ENCODE peak calls at places on chromosomes 5 and 9, in nine cellular contexts. One of them, this sample, is unnamed.

GRCh38 chr5:36389245-36389644 is 87.5 kb upstream of the RANBP3L start:
- DNase-seq in cardiac muscle cell: no peak
- DNase-seq in caudate nucleus: no peak
- DNase-seq in NCI-H2081: no peak
- DNase-seq in NCI-H446: no peak
- DNase-seq in adipocyte: no peak
- DNase-seq in right atrium auricular region: no peak
- DNase-seq in LHCN-M2: no peak
- DNase-seq in CD4-positive, CD25-positive, alpha-beta regulatory T cell: no peak
- DNase-seq in this sample: no peak

GRCh38 chr5:79173626-79174025 is 62.0 kb downstream of the BHMT start:
- DNase-seq in cardiac muscle cell: no peak
- DNase-seq in caudate nucleus: no peak
- DNase-seq in NCI-H2081: peak; percentile 44
- DNase-seq in NCI-H446: no peak
- DNase-seq in adipocyte: no peak
- DNase-seq in right atrium auricular region: no peak
- DNase-seq in LHCN-M2: no peak
- DNase-seq in CD4-positive, CD25-positive, alpha-beta regulatory T cell: no peak
- DNase-seq in this sample: no peak

GRCh38 chr5:121018004-121018403 is 553.9 kb downstream of the PRR16 start:
- DNase-seq in cardiac muscle cell: no peak
- DNase-seq in caudate nucleus: no peak
- DNase-seq in NCI-H2081: no peak
- DNase-seq in NCI-H446: no peak
- DNase-seq in adipocyte: no peak
- DNase-seq in right atrium auricular region: no peak
- DNase-seq in LHCN-M2: no peak
- DNase-seq in CD4-positive, CD25-positive, alpha-beta regulatory T cell: no peak
- DNase-seq in this sample: no peak

GRCh38 chr5:134507495-134507894 is 18.0 kb upstream of the JADE2 start:
- DNase-seq in cardiac muscle cell: no peak
- DNase-seq in caudate nucleus: no peak
- DNase-seq in NCI-H2081: no peak
- DNase-seq in NCI-H446: no peak
- DNase-seq in adipocyte: no peak
- DNase-seq in right atrium auricular region: no peak
- DNase-seq in LHCN-M2: no peak
- DNase-seq in CD4-positive, CD25-positive, alpha-beta regulatory T cell: no peak
- DNase-seq in this sample: no peak

GRCh38 chr9:73916016-73916673 is 581.0 kb upstream of the RORB start:
- DNase-seq in cardiac muscle cell: peak; percentile 59
- DNase-seq in caudate nucleus: no peak
- DNase-seq in NCI-H2081: no peak
- DNase-seq in NCI-H446: no peak
- DNase-seq in adipocyte: peak; percentile 17
- DNase-seq in right atrium auricular region: no peak
- DNase-seq in LHCN-M2: no peak
- DNase-seq in CD4-positive, CD25-positive, alpha-beta regulatory T cell: no peak
- DNase-seq in this sample: peak; percentile 8

GRCh38 chr9:113594484-113595299 is 131.2 kb downstream of the RGS3 start:
- DNase-seq in cardiac muscle cell: no peak
- DNase-seq in caudate nucleus: no peak
- DNase-seq in NCI-H2081: no peak
- DNase-seq in NCI-H446: no peak
- DNase-seq in adipocyte: peak; percentile 59
- DNase-seq in right atrium auricular region: no peak
- DNase-seq in LHCN-M2: no peak
- DNase-seq in CD4-positive, CD25-positive, alpha-beta regulatory T cell: no peak
- DNase-seq in this sample: no peak

GRCh38 chr9:128607642-128608350 is 48.9 kb downstream of the DYNC2I2 start:
- DNase-seq in cardiac muscle cell: no peak
- DNase-seq in caudate nucleus: peak; percentile 91
- DNase-seq in NCI-H2081: peak; percentile 81
- DNase-seq in NCI-H446: peak; percentile 87
- DNase-seq in adipocyte: peak; percentile 7
- DNase-seq in right atrium auricular region: peak; percentile 72
- DNase-seq in LHCN-M2: peak; percentile 96
- DNase-seq in CD4-positive, CD25-positive, alpha-beta regulatory T cell: no peak
- DNase-seq in this sample: no peak

GRCh38 chr9:34675048-34675714 is 12.7 kb upstream of the CCL27 start:
- DNase-seq in cardiac muscle cell: peak; percentile 92
- DNase-seq in caudate nucleus: no peak
- DNase-seq in NCI-H2081: peak; percentile 72
- DNase-seq in NCI-H446: peak; percentile 74
- DNase-seq in adipocyte: peak; percentile 68
- DNase-seq in right atrium auricular region: no peak
- DNase-seq in LHCN-M2: peak; percentile 41
- DNase-seq in CD4-positive, CD25-positive, alpha-beta regulatory T cell: peak; percentile 65
- DNase-seq in this sample: no peak

GRCh38 chr9:134968011-134968822 is 50.5 kb upstream of the FCN1 start:
- DNase-seq in cardiac muscle cell: peak; percentile 21
- DNase-seq in caudate nucleus: no peak
- DNase-seq in NCI-H2081: no peak
- DNase-seq in NCI-H446: no peak
- DNase-seq in adipocyte: peak; percentile 25
- DNase-seq in right atrium auricular region: no peak
- DNase-seq in LHCN-M2: peak; percentile 26
- DNase-seq in CD4-positive, CD25-positive, alpha-beta regulatory T cell: no peak
- DNase-seq in this sample: no peak

GRCh38 chr5:131379071-131379538 is 115.3 kb downstream of the CDC42SE2 start:
- DNase-seq in cardiac muscle cell: no peak
- DNase-seq in caudate nucleus: no peak
- DNase-seq in NCI-H2081: no peak
- DNase-seq in NCI-H446: no peak
- DNase-seq in adipocyte: no peak
- DNase-seq in right atrium auricular region: no peak
- DNase-seq in LHCN-M2: no peak
- DNase-seq in CD4-positive, CD25-positive, alpha-beta regulatory T cell: peak; percentile 38
- DNase-seq in this sample: no peak

GRCh38 chr5:113502073-113502472 is 11.4 kb upstream of the YTHDC2 start:
- DNase-seq in cardiac muscle cell: no peak
- DNase-seq in caudate nucleus: no peak
- DNase-seq in NCI-H2081: no peak
- DNase-seq in NCI-H446: no peak
- DNase-seq in adipocyte: no peak
- DNase-seq in right atrium auricular region: no peak
- DNase-seq in LHCN-M2: no peak
- DNase-seq in CD4-positive, CD25-positive, alpha-beta regulatory T cell: no peak
- DNase-seq in this sample: no peak

GRCh38 chr9:89808076-89808701 is 203.4 kb downstream of the GADD45G start:
- DNase-seq in cardiac muscle cell: no peak
- DNase-seq in caudate nucleus: no peak
- DNase-seq in NCI-H2081: peak; percentile 10
- DNase-seq in NCI-H446: no peak
- DNase-seq in adipocyte: no peak
- DNase-seq in right atrium auricular region: peak; percentile 46
- DNase-seq in LHCN-M2: no peak
- DNase-seq in CD4-positive, CD25-positive, alpha-beta regulatory T cell: no peak
- DNase-seq in this sample: no peak

GRCh38 chr5:73815631-73816030 is 189.6 kb downstream of the ARHGEF28 start:
- DNase-seq in cardiac muscle cell: no peak
- DNase-seq in caudate nucleus: no peak
- DNase-seq in NCI-H2081: no peak
- DNase-seq in NCI-H446: no peak
- DNase-seq in adipocyte: peak; percentile 16
- DNase-seq in right atrium auricular region: no peak
- DNase-seq in LHCN-M2: no peak
- DNase-seq in CD4-positive, CD25-positive, alpha-beta regulatory T cell: no peak
- DNase-seq in this sample: peak; percentile 72

GRCh38 chr9:78692871-78693270 is 395.9 kb downstream of the PSAT1 start:
- DNase-seq in cardiac muscle cell: no peak
- DNase-seq in caudate nucleus: no peak
- DNase-seq in NCI-H2081: no peak
- DNase-seq in NCI-H446: no peak
- DNase-seq in adipocyte: no peak
- DNase-seq in right atrium auricular region: no peak
- DNase-seq in LHCN-M2: peak; percentile 82
- DNase-seq in CD4-positive, CD25-positive, alpha-beta regulatory T cell: no peak
- DNase-seq in this sample: no peak

GRCh38 chr5:69048233-69048632 is 45.6 kb upstream of the SLC30A5 start:
- DNase-seq in cardiac muscle cell: peak; percentile 5
- DNase-seq in caudate nucleus: peak; percentile 3
- DNase-seq in NCI-H2081: no peak
- DNase-seq in NCI-H446: no peak
- DNase-seq in adipocyte: peak; percentile 69
- DNase-seq in right atrium auricular region: no peak
- DNase-seq in LHCN-M2: no peak
- DNase-seq in CD4-positive, CD25-positive, alpha-beta regulatory T cell: peak; percentile 5
- DNase-seq in this sample: no peak

GRCh38 chr5:81391-82021 is 10.5 kb upstream of the PLEKHG4B start:
- DNase-seq in cardiac muscle cell: no peak
- DNase-seq in caudate nucleus: no peak
- DNase-seq in NCI-H2081: no peak
- DNase-seq in NCI-H446: no peak
- DNase-seq in adipocyte: no peak
- DNase-seq in right atrium auricular region: peak; percentile 42
- DNase-seq in LHCN-M2: no peak
- DNase-seq in CD4-positive, CD25-positive, alpha-beta regulatory T cell: no peak
- DNase-seq in this sample: no peak

GRCh38 chr9:97591535-97591934 is 41.6 kb downstream of the TSTD2 start:
- DNase-seq in cardiac muscle cell: no peak
- DNase-seq in caudate nucleus: no peak
- DNase-seq in NCI-H2081: no peak
- DNase-seq in NCI-H446: no peak
- DNase-seq in adipocyte: no peak
- DNase-seq in right atrium auricular region: no peak
- DNase-seq in LHCN-M2: no peak
- DNase-seq in CD4-positive, CD25-positive, alpha-beta regulatory T cell: no peak
- DNase-seq in this sample: no peak

GRCh38 chr9:113593682-113594281 is 130.3 kb downstream of the RGS3 start:
- DNase-seq in cardiac muscle cell: peak; percentile 98
- DNase-seq in caudate nucleus: peak; percentile 92
- DNase-seq in NCI-H2081: peak; percentile 26
- DNase-seq in NCI-H446: no peak
- DNase-seq in adipocyte: peak; percentile 98
- DNase-seq in right atrium auricular region: peak; percentile 97
- DNase-seq in LHCN-M2: peak; percentile 99
- DNase-seq in CD4-positive, CD25-positive, alpha-beta regulatory T cell: peak; percentile 20
- DNase-seq in this sample: peak; percentile 92

GRCh38 chr9:131839281-131840084 is 99.6 kb upstream of the RAPGEF1 start:
- DNase-seq in cardiac muscle cell: no peak
- DNase-seq in caudate nucleus: no peak
- DNase-seq in NCI-H2081: no peak
- DNase-seq in NCI-H446: no peak
- DNase-seq in adipocyte: peak; percentile 82
- DNase-seq in right atrium auricular region: no peak
- DNase-seq in LHCN-M2: peak; percentile 76
- DNase-seq in CD4-positive, CD25-positive, alpha-beta regulatory T cell: peak; percentile 83
- DNase-seq in this sample: peak; percentile 28

GRCh38 chr9:13674926-13675637 is 395.6 kb upstream of the MPDZ start:
- DNase-seq in cardiac muscle cell: peak; percentile 10
- DNase-seq in caudate nucleus: no peak
- DNase-seq in NCI-H2081: no peak
- DNase-seq in NCI-H446: no peak
- DNase-seq in adipocyte: no peak
- DNase-seq in right atrium auricular region: no peak
- DNase-seq in LHCN-M2: no peak
- DNase-seq in CD4-positive, CD25-positive, alpha-beta regulatory T cell: no peak
- DNase-seq in this sample: peak; percentile 24

GRCh38 chr5:155753943-155754581 is 572.9 kb upstream of the SGCD start:
- DNase-seq in cardiac muscle cell: no peak
- DNase-seq in caudate nucleus: no peak
- DNase-seq in NCI-H2081: peak; percentile 61
- DNase-seq in NCI-H446: no peak
- DNase-seq in adipocyte: no peak
- DNase-seq in right atrium auricular region: no peak
- DNase-seq in LHCN-M2: no peak
- DNase-seq in CD4-positive, CD25-positive, alpha-beta regulatory T cell: no peak
- DNase-seq in this sample: no peak

GRCh38 chr9:34380034-34380510 is 3.4 kb upstream of the MYORG start:
- DNase-seq in cardiac muscle cell: peak; percentile 32
- DNase-seq in caudate nucleus: no peak
- DNase-seq in NCI-H2081: no peak
- DNase-seq in NCI-H446: no peak
- DNase-seq in adipocyte: no peak
- DNase-seq in right atrium auricular region: peak; percentile 56
- DNase-seq in LHCN-M2: no peak
- DNase-seq in CD4-positive, CD25-positive, alpha-beta regulatory T cell: peak; percentile 24
- DNase-seq in this sample: no peak

GRCh38 chr5:80963521-80963895 is 3.3 kb downstream of the RASGRF2 start:
- DNase-seq in cardiac muscle cell: no peak
- DNase-seq in caudate nucleus: no peak
- DNase-seq in NCI-H2081: no peak
- DNase-seq in NCI-H446: no peak
- DNase-seq in adipocyte: no peak
- DNase-seq in right atrium auricular region: no peak
- DNase-seq in LHCN-M2: no peak
- DNase-seq in CD4-positive, CD25-positive, alpha-beta regulatory T cell: no peak
- DNase-seq in this sample: no peak

GRCh38 chr5:117103703-117104102 is 529.1 kb upstream of the SEMA6A start:
- DNase-seq in cardiac muscle cell: peak; percentile 46
- DNase-seq in caudate nucleus: no peak
- DNase-seq in NCI-H2081: peak; percentile 42
- DNase-seq in NCI-H446: no peak
- DNase-seq in adipocyte: no peak
- DNase-seq in right atrium auricular region: no peak
- DNase-seq in LHCN-M2: no peak
- DNase-seq in CD4-positive, CD25-positive, alpha-beta regulatory T cell: no peak
- DNase-seq in this sample: no peak

GRCh38 chr5:167332291-167332690 is 959.2 kb upstream of the WWC1 start:
- DNase-seq in cardiac muscle cell: no peak
- DNase-seq in caudate nucleus: no peak
- DNase-seq in NCI-H2081: peak; percentile 29
- DNase-seq in NCI-H446: no peak
- DNase-seq in adipocyte: no peak
- DNase-seq in right atrium auricular region: no peak
- DNase-seq in LHCN-M2: no peak
- DNase-seq in CD4-positive, CD25-positive, alpha-beta regulatory T cell: no peak
- DNase-seq in this sample: no peak

This sample was measured in foreskin keratinocyte.